ENCODE peak calls at places on chromosomes 7 and 10, in eight cellular contexts. One of them, this sample, is unnamed.

GRCh38 chr10:133253313-133253955 is 15.8 kb downstream of the VENTX start:
- DNase-seq in SK-N-SH: no peak
- DNase-seq in neuronal stem cell: no peak
- DNase-seq in GM23248: no peak
- DNase-seq in mesenchymal stem cell: no peak
- DNase-seq in fibroblast of lung: no peak
- DNase-seq in neural progenitor cell: no peak
- DNase-seq in astrocyte: no peak
- DNase-seq in this sample: no peak

GRCh38 chr10:31759124-31759798 is 169.4 kb downstream of the ARHGAP12 start:
- DNase-seq in astrocyte: peak; percentile 36
- DNase-seq in neuronal stem cell: peak; percentile 54
- DNase-seq in GM23248: peak; percentile 88
- DNase-seq in mesenchymal stem cell: peak; percentile 72
- DNase-seq in fibroblast of lung: no peak
- DNase-seq in neural progenitor cell: peak; percentile 74
- DNase-seq in SK-N-SH: peak; percentile 68
- DNase-seq in this sample: no peak

GRCh38 chr7:132576723-132577089 is 436 bp upstream of the PLXNA4 start:
- DNase-seq in neuronal stem cell: no peak
- DNase-seq in GM23248: peak; percentile 26
- DNase-seq in astrocyte: no peak
- DNase-seq in fibroblast of lung: no peak
- DNase-seq in SK-N-SH: peak; percentile 86
- DNase-seq in neural progenitor cell: peak; percentile 54
- DNase-seq in mesenchymal stem cell: no peak
- DNase-seq in this sample: no peak

GRCh38 chr10:6473430-6473829 is 106.6 kb downstream of the PRKCQ start:
- DNase-seq in astrocyte: no peak
- DNase-seq in GM23248: no peak
- DNase-seq in fibroblast of lung: no peak
- DNase-seq in SK-N-SH: no peak
- DNase-seq in mesenchymal stem cell: no peak
- DNase-seq in neuronal stem cell: no peak
- DNase-seq in neural progenitor cell: no peak
- DNase-seq in this sample: peak; percentile 12

GRCh38 chr7:151570366-151570915 is 50.7 kb upstream of the RHEB start:
- DNase-seq in neural progenitor cell: no peak
- DNase-seq in mesenchymal stem cell: no peak
- DNase-seq in SK-N-SH: no peak
- DNase-seq in GM23248: peak; percentile 55
- DNase-seq in neuronal stem cell: no peak
- DNase-seq in fibroblast of lung: no peak
- DNase-seq in astrocyte: no peak
- DNase-seq in this sample: no peak

GRCh38 chr10:124166431-124167125 is 73.2 kb upstream of the CHST15 start:
- DNase-seq in astrocyte: no peak
- DNase-seq in neural progenitor cell: no peak
- DNase-seq in fibroblast of lung: no peak
- DNase-seq in neuronal stem cell: no peak
- DNase-seq in GM23248: no peak
- DNase-seq in SK-N-SH: no peak
- DNase-seq in mesenchymal stem cell: no peak
- DNase-seq in this sample: no peak

GRCh38 chr7:94298943-94299342 is 95.8 kb upstream of the COL1A2 start:
- DNase-seq in neuronal stem cell: no peak
- DNase-seq in SK-N-SH: no peak
- DNase-seq in GM23248: peak; percentile 88
- DNase-seq in mesenchymal stem cell: peak; percentile 57
- DNase-seq in astrocyte: peak; percentile 72
- DNase-seq in neural progenitor cell: no peak
- DNase-seq in fibroblast of lung: peak; percentile 80
- DNase-seq in this sample: no peak

GRCh38 chr7:113085781-113086390 is 741 bp downstream of the GPR85 start:
- DNase-seq in mesenchymal stem cell: peak; percentile 5
- DNase-seq in neural progenitor cell: peak; percentile 17
- DNase-seq in fibroblast of lung: peak; percentile 48
- DNase-seq in astrocyte: peak; percentile 41
- DNase-seq in neuronal stem cell: no peak
- DNase-seq in SK-N-SH: peak; percentile 38
- DNase-seq in GM23248: peak; percentile 46
- DNase-seq in this sample: no peak

GRCh38 chr10:3482200-3482993 is 302.6 kb downstream of the KLF6 start:
- DNase-seq in fibroblast of lung: peak; percentile 96
- DNase-seq in neuronal stem cell: peak; percentile 64
- DNase-seq in SK-N-SH: no peak
- DNase-seq in mesenchymal stem cell: peak; percentile 97
- DNase-seq in astrocyte: peak; percentile 96
- DNase-seq in neural progenitor cell: peak; percentile 85
- DNase-seq in GM23248: peak; percentile 97
- DNase-seq in this sample: peak; percentile 98

GRCh38 chr10:88557659-88558058 is 25.5 kb downstream of the RNLS start:
- DNase-seq in neural progenitor cell: no peak
- DNase-seq in GM23248: peak; percentile 68
- DNase-seq in neuronal stem cell: no peak
- DNase-seq in fibroblast of lung: peak; percentile 78
- DNase-seq in SK-N-SH: no peak
- DNase-seq in mesenchymal stem cell: peak; percentile 48
- DNase-seq in astrocyte: peak; percentile 77
- DNase-seq in this sample: peak; percentile 35

GRCh38 chr7:121103091-121103490 is 114.6 kb downstream of the CPED1 start:
- DNase-seq in astrocyte: no peak
- DNase-seq in fibroblast of lung: no peak
- DNase-seq in neural progenitor cell: no peak
- DNase-seq in GM23248: no peak
- DNase-seq in neuronal stem cell: no peak
- DNase-seq in mesenchymal stem cell: no peak
- DNase-seq in SK-N-SH: no peak
- DNase-seq in this sample: no peak

GRCh38 chr7:16644987-16645592 is 464 bp downstream of the ANKMY2 start:
- DNase-seq in GM23248: peak; percentile 66
- DNase-seq in neuronal stem cell: no peak
- DNase-seq in astrocyte: no peak
- DNase-seq in fibroblast of lung: peak; percentile 30
- DNase-seq in mesenchymal stem cell: peak; percentile 57
- DNase-seq in neural progenitor cell: peak; percentile 75
- DNase-seq in SK-N-SH: peak; percentile 85
- DNase-seq in this sample: no peak

GRCh38 chr7:14504134-14504533 is 398.4 kb downstream of the DGKB start:
- DNase-seq in neural progenitor cell: peak; percentile 81
- DNase-seq in fibroblast of lung: no peak
- DNase-seq in astrocyte: no peak
- DNase-seq in GM23248: no peak
- DNase-seq in mesenchymal stem cell: no peak
- DNase-seq in neuronal stem cell: peak; percentile 46
- DNase-seq in SK-N-SH: no peak
- DNase-seq in this sample: no peak

GRCh38 chr7:75989084-75989725 is 5.2 kb downstream of the TMEM120A start:
- DNase-seq in GM23248: no peak
- DNase-seq in astrocyte: no peak
- DNase-seq in mesenchymal stem cell: no peak
- DNase-seq in SK-N-SH: peak; percentile 75
- DNase-seq in neural progenitor cell: no peak
- DNase-seq in fibroblast of lung: no peak
- DNase-seq in neuronal stem cell: no peak
- DNase-seq in this sample: no peak

GRCh38 chr10:13820119-13820518 is 233.4 kb downstream of the PRPF18 start:
- DNase-seq in GM23248: no peak
- DNase-seq in neural progenitor cell: no peak
- DNase-seq in SK-N-SH: no peak
- DNase-seq in neuronal stem cell: no peak
- DNase-seq in fibroblast of lung: no peak
- DNase-seq in mesenchymal stem cell: no peak
- DNase-seq in astrocyte: no peak
- DNase-seq in this sample: no peak

GRCh38 chr7:100053201-100053600 is 3.6 kb downstream of the ZSCAN21 start:
- DNase-seq in astrocyte: peak; percentile 41
- DNase-seq in SK-N-SH: peak; percentile 62
- DNase-seq in neural progenitor cell: peak; percentile 23
- DNase-seq in neuronal stem cell: no peak
- DNase-seq in mesenchymal stem cell: peak; percentile 80
- DNase-seq in GM23248: peak; percentile 88
- DNase-seq in fibroblast of lung: peak; percentile 57
- DNase-seq in this sample: peak; percentile 73

DNA sequence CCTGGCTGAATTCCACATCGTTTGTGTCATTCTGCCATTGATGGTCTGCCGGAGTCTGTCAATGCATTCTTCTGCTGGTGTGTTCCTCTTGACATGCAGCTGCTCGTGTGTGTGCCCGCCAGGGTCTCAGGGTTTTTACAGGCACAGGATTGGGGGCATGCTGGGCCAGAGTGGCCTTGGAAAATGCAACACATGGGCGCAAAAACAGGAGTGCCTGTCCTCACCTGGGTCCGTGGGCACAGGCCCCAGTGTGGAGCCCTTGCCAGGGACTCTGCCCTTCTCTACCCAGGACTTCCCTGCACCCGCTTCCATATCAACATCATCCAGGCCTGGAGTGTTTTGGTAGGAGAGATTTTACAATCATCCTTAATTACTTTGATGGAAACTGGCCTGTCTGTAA is 340.7 kb downstream of the KIF20B start:
- DNase-seq in SK-N-SH: no peak
- DNase-seq in fibroblast of lung: no peak
- DNase-seq in GM23248: no peak
- DNase-seq in mesenchymal stem cell: no peak
- DNase-seq in astrocyte: no peak
- DNase-seq in neuronal stem cell: no peak
- DNase-seq in neural progenitor cell: no peak
- DNase-seq in this sample: no peak
- H2AFZ ChIP-seq in SK-N-SH: no peak overlapping the region
- H2AFZ ChIP-seq in fibroblast of lung: no peak overlapping the region
- H2AFZ ChIP-seq in GM23248: no peak overlapping the region
- H2AFZ ChIP-seq in mesenchymal stem cell: no peak overlapping the region
- H2AFZ ChIP-seq in astrocyte: no peak overlapping the region
- H2AFZ ChIP-seq in neuronal stem cell: no peak overlapping the region
- H2AFZ ChIP-seq in neural progenitor cell: no peak overlapping the region
- H2AFZ ChIP-seq in this sample: no peak overlapping the region

GRCh38 chr7:65951837-65952578 is 30.0 kb downstream of the GUSB start:
- DNase-seq in fibroblast of lung: no peak
- DNase-seq in astrocyte: no peak
- DNase-seq in neural progenitor cell: no peak
- DNase-seq in SK-N-SH: no peak
- DNase-seq in neuronal stem cell: no peak
- DNase-seq in GM23248: peak; percentile 7
- DNase-seq in mesenchymal stem cell: no peak
- DNase-seq in this sample: peak; percentile 13
- H3K4me2 ChIP-seq in fibroblast of lung: no peak overlapping the region
- H3K4me2 ChIP-seq in astrocyte: no peak overlapping the region
- H3K4me2 ChIP-seq in neural progenitor cell: no peak overlapping the region
- H3K4me2 ChIP-seq in SK-N-SH: no peak overlapping the region
- H3K4me2 ChIP-seq in neuronal stem cell: no peak overlapping the region
- H3K4me2 ChIP-seq in GM23248: no peak overlapping the region
- H3K4me2 ChIP-seq in mesenchymal stem cell: no peak overlapping the region
- H3K4me2 ChIP-seq in this sample: no peak overlapping the region

DNA sequence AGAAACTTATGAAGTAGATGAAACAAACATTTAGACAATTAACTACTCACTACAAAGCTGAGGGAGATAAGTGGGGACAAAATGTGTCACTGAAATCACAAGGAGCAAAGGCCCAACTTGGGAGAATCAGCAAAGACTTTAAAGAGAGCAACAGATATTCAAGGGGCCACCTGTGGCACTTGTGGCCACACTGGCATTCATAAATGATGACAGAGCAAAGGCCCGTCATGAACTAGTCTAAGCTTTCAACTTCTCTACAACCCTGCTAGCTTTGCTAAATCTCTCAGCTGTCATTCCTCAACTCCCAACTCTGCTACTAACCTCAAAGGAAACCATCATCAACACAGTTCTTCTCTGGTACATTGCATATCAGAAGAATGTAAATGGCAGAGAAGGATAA is 178.4 kb downstream of the CPEB3 start:
- DNase-seq in mesenchymal stem cell: no peak
- DNase-seq in astrocyte: no peak
- DNase-seq in GM23248: no peak
- DNase-seq in fibroblast of lung: no peak
- DNase-seq in neuronal stem cell: no peak
- DNase-seq in neural progenitor cell: no peak
- DNase-seq in SK-N-SH: no peak
- DNase-seq in this sample: no peak
- H3K9ac ChIP-seq in mesenchymal stem cell: no peak overlapping the region
- H3K9ac ChIP-seq in astrocyte: no peak overlapping the region
- H3K9ac ChIP-seq in GM23248: no peak overlapping the region
- H3K9ac ChIP-seq in fibroblast of lung: no peak overlapping the region
- H3K9ac ChIP-seq in neuronal stem cell: no peak overlapping the region
- H3K9ac ChIP-seq in neural progenitor cell: no peak overlapping the region
- H3K9ac ChIP-seq in SK-N-SH: no peak overlapping the region
- H3K9ac ChIP-seq in this sample: no peak overlapping the region

GRCh38 chr7:108066486-108066885 is 63.5 kb upstream of the LAMB1 start:
- DNase-seq in astrocyte: no peak
- DNase-seq in neuronal stem cell: no peak
- DNase-seq in mesenchymal stem cell: no peak
- DNase-seq in fibroblast of lung: no peak
- DNase-seq in GM23248: peak; percentile 44
- DNase-seq in SK-N-SH: no peak
- DNase-seq in neural progenitor cell: no peak
- DNase-seq in this sample: peak; percentile 62
- H2AFZ ChIP-seq in astrocyte: no peak overlapping the region
- H2AFZ ChIP-seq in neuronal stem cell: no peak overlapping the region
- H2AFZ ChIP-seq in mesenchymal stem cell: no peak overlapping the region
- H2AFZ ChIP-seq in fibroblast of lung: no peak overlapping the region
- H2AFZ ChIP-seq in GM23248: no peak overlapping the region
- H2AFZ ChIP-seq in SK-N-SH: no peak overlapping the region
- H2AFZ ChIP-seq in neural progenitor cell: peak overlapping the region; percentile 60
- H2AFZ ChIP-seq in this sample: no peak overlapping the region

This sample was measured in mammary epithelial cell.